ENCODE peak calls at places on chromosomes 2 and 18, in nine cellular contexts. One of them, this sample, is unnamed.

GRCh38 chr18:43627833-43628370 is 350.6 kb upstream of the SYT4 start:
- DNase-seq in astrocyte of the spinal cord: no peak
- DNase-seq in right cardiac atrium: no peak
- DNase-seq in cardiac fibroblast: no peak
- DNase-seq in tibial nerve: no peak
- DNase-seq in cardiac muscle cell: no peak
- DNase-seq in spleen: no peak
- DNase-seq in fibroblast of lung: no peak
- DNase-seq in astrocyte: no peak
- DNase-seq in this sample: no peak

GRCh38 chr18:61651880-61652268 is 240.9 kb downstream of the RNF152 start:
- DNase-seq in astrocyte of the spinal cord: no peak
- DNase-seq in right cardiac atrium: no peak
- DNase-seq in cardiac fibroblast: no peak
- DNase-seq in tibial nerve: no peak
- DNase-seq in cardiac muscle cell: no peak
- DNase-seq in spleen: no peak
- DNase-seq in fibroblast of lung: no peak
- DNase-seq in astrocyte: no peak
- DNase-seq in this sample: no peak

GRCh38 chr2:20621366-20622295 is 29.3 kb downstream of the HS1BP3 start:
- DNase-seq in astrocyte of the spinal cord: no peak
- DNase-seq in right cardiac atrium: no peak
- DNase-seq in cardiac fibroblast: no peak
- DNase-seq in tibial nerve: no peak
- DNase-seq in cardiac muscle cell: no peak
- DNase-seq in spleen: peak; percentile 70
- DNase-seq in fibroblast of lung: no peak
- DNase-seq in astrocyte: no peak
- DNase-seq in this sample: no peak

GRCh38 chr2:234588054-234588430 is 91.2 kb upstream of the ARL4C start:
- DNase-seq in astrocyte of the spinal cord: no peak
- DNase-seq in right cardiac atrium: no peak
- DNase-seq in cardiac fibroblast: no peak
- DNase-seq in tibial nerve: no peak
- DNase-seq in cardiac muscle cell: no peak
- DNase-seq in spleen: no peak
- DNase-seq in fibroblast of lung: no peak
- DNase-seq in astrocyte: peak; percentile 83
- DNase-seq in this sample: no peak

GRCh38 chr2:175478369-175478768 is 296.9 kb upstream of the ATP5MC3 start:
- DNase-seq in astrocyte of the spinal cord: no peak
- DNase-seq in right cardiac atrium: no peak
- DNase-seq in cardiac fibroblast: no peak
- DNase-seq in tibial nerve: no peak
- DNase-seq in cardiac muscle cell: no peak
- DNase-seq in spleen: no peak
- DNase-seq in fibroblast of lung: no peak
- DNase-seq in astrocyte: no peak
- DNase-seq in this sample: no peak

GRCh38 chr2:44237221-44237620 is 38.1 kb upstream of the SLC3A1 start:
- DNase-seq in astrocyte of the spinal cord: no peak
- DNase-seq in right cardiac atrium: no peak
- DNase-seq in cardiac fibroblast: no peak
- DNase-seq in tibial nerve: no peak
- DNase-seq in cardiac muscle cell: no peak
- DNase-seq in spleen: no peak
- DNase-seq in fibroblast of lung: no peak
- DNase-seq in astrocyte: no peak
- DNase-seq in this sample: no peak

GRCh38 chr18:1438458-1438910 is 533.8 kb downstream of the ADCYAP1 start:
- DNase-seq in astrocyte of the spinal cord: no peak
- DNase-seq in right cardiac atrium: no peak
- DNase-seq in cardiac fibroblast: no peak
- DNase-seq in tibial nerve: no peak
- DNase-seq in cardiac muscle cell: peak; percentile 0
- DNase-seq in spleen: no peak
- DNase-seq in fibroblast of lung: no peak
- DNase-seq in astrocyte: no peak
- DNase-seq in this sample: no peak

GRCh38 chr2:227095346-227095745 is 68.7 kb downstream of the COL4A4 start:
- DNase-seq in astrocyte of the spinal cord: no peak
- DNase-seq in right cardiac atrium: no peak
- DNase-seq in cardiac fibroblast: no peak
- DNase-seq in tibial nerve: no peak
- DNase-seq in cardiac muscle cell: peak; percentile 9
- DNase-seq in spleen: no peak
- DNase-seq in fibroblast of lung: peak; percentile 5
- DNase-seq in astrocyte: no peak
- DNase-seq in this sample: no peak

GRCh38 chr2:229408982-229409381 is 137.9 kb upstream of the PID1 start:
- DNase-seq in astrocyte of the spinal cord: no peak
- DNase-seq in right cardiac atrium: no peak
- DNase-seq in cardiac fibroblast: no peak
- DNase-seq in tibial nerve: no peak
- DNase-seq in cardiac muscle cell: no peak
- DNase-seq in spleen: no peak
- DNase-seq in fibroblast of lung: no peak
- DNase-seq in astrocyte: no peak
- DNase-seq in this sample: no peak

GRCh38 chr2:227853765-227854271 is 17.6 kb upstream of the DAW1 start:
- DNase-seq in astrocyte of the spinal cord: peak; percentile 45
- DNase-seq in right cardiac atrium: no peak
- DNase-seq in cardiac fibroblast: peak; percentile 25
- DNase-seq in tibial nerve: no peak
- DNase-seq in cardiac muscle cell: no peak
- DNase-seq in spleen: no peak
- DNase-seq in fibroblast of lung: no peak
- DNase-seq in astrocyte: peak; percentile 66
- DNase-seq in this sample: no peak

GRCh38 chr2:19806131-19806530 is 95.7 kb downstream of the TTC32 start:
- DNase-seq in astrocyte of the spinal cord: no peak
- DNase-seq in right cardiac atrium: no peak
- DNase-seq in cardiac fibroblast: no peak
- DNase-seq in tibial nerve: no peak
- DNase-seq in cardiac muscle cell: no peak
- DNase-seq in spleen: no peak
- DNase-seq in fibroblast of lung: no peak
- DNase-seq in astrocyte: no peak
- DNase-seq in this sample: no peak

GRCh38 chr2:104444392-104444791 is 409.5 kb upstream of the POU3F3 start:
- DNase-seq in astrocyte of the spinal cord: peak; percentile 64
- DNase-seq in right cardiac atrium: no peak
- DNase-seq in cardiac fibroblast: no peak
- DNase-seq in tibial nerve: no peak
- DNase-seq in cardiac muscle cell: no peak
- DNase-seq in spleen: no peak
- DNase-seq in fibroblast of lung: no peak
- DNase-seq in astrocyte: peak; percentile 76
- DNase-seq in this sample: peak; percentile 21

GRCh38 chr2:238525990-238526389 is 99.3 kb downstream of the ASB1 start:
- DNase-seq in astrocyte of the spinal cord: no peak
- DNase-seq in right cardiac atrium: no peak
- DNase-seq in cardiac fibroblast: no peak
- DNase-seq in tibial nerve: no peak
- DNase-seq in cardiac muscle cell: no peak
- DNase-seq in spleen: no peak
- DNase-seq in fibroblast of lung: no peak
- DNase-seq in astrocyte: no peak
- DNase-seq in this sample: no peak

GRCh38 chr2:95314964-95315611 is 17.9 kb downstream of the KCNIP3 start:
- DNase-seq in astrocyte of the spinal cord: peak; percentile 51
- DNase-seq in right cardiac atrium: no peak
- DNase-seq in cardiac fibroblast: peak; percentile 35
- DNase-seq in tibial nerve: no peak
- DNase-seq in cardiac muscle cell: peak; percentile 30
- DNase-seq in spleen: peak; percentile 63
- DNase-seq in fibroblast of lung: peak; percentile 50
- DNase-seq in astrocyte: no peak
- DNase-seq in this sample: peak; percentile 45

GRCh38 chr2:220892018-220892634 is 680.0 kb downstream of the EPHA4 start:
- DNase-seq in astrocyte of the spinal cord: no peak
- DNase-seq in right cardiac atrium: no peak
- DNase-seq in cardiac fibroblast: no peak
- DNase-seq in tibial nerve: no peak
- DNase-seq in cardiac muscle cell: no peak
- DNase-seq in spleen: no peak
- DNase-seq in fibroblast of lung: no peak
- DNase-seq in astrocyte: peak; percentile 25
- DNase-seq in this sample: no peak

GRCh38 chr2:12074126-12074883 is 327.9 kb downstream of the LPIN1 start:
- DNase-seq in astrocyte of the spinal cord: no peak
- DNase-seq in right cardiac atrium: no peak
- DNase-seq in cardiac fibroblast: no peak
- DNase-seq in tibial nerve: no peak
- DNase-seq in cardiac muscle cell: no peak
- DNase-seq in spleen: no peak
- DNase-seq in fibroblast of lung: no peak
- DNase-seq in astrocyte: no peak
- DNase-seq in this sample: no peak

GRCh38 chr2:65402780-65403528 is 29.4 kb downstream of the SPRED2 start:
- DNase-seq in astrocyte of the spinal cord: no peak
- DNase-seq in right cardiac atrium: no peak
- DNase-seq in cardiac fibroblast: peak; percentile 51
- DNase-seq in tibial nerve: no peak
- DNase-seq in cardiac muscle cell: peak; percentile 64
- DNase-seq in spleen: no peak
- DNase-seq in fibroblast of lung: peak; percentile 82
- DNase-seq in astrocyte: no peak
- DNase-seq in this sample: peak; percentile 94

GRCh38 chr2:65407240-65407639 is 25.2 kb downstream of the SPRED2 start:
- DNase-seq in astrocyte of the spinal cord: no peak
- DNase-seq in right cardiac atrium: no peak
- DNase-seq in cardiac fibroblast: no peak
- DNase-seq in tibial nerve: no peak
- DNase-seq in cardiac muscle cell: no peak
- DNase-seq in spleen: no peak
- DNase-seq in fibroblast of lung: no peak
- DNase-seq in astrocyte: no peak
- DNase-seq in this sample: no peak

GRCh38 chr2:65402339-65402738 is 30.1 kb downstream of the SPRED2 start:
- DNase-seq in astrocyte of the spinal cord: no peak
- DNase-seq in right cardiac atrium: no peak
- DNase-seq in cardiac fibroblast: peak; percentile 30
- DNase-seq in tibial nerve: no peak
- DNase-seq in cardiac muscle cell: no peak
- DNase-seq in spleen: no peak
- DNase-seq in fibroblast of lung: peak; percentile 37
- DNase-seq in astrocyte: no peak
- DNase-seq in this sample: peak; percentile 79

GRCh38 chr2:65403529-65403915 is 28.9 kb downstream of the SPRED2 start:
- DNase-seq in astrocyte of the spinal cord: no peak
- DNase-seq in right cardiac atrium: no peak
- DNase-seq in cardiac fibroblast: no peak
- DNase-seq in tibial nerve: no peak
- DNase-seq in cardiac muscle cell: no peak
- DNase-seq in spleen: no peak
- DNase-seq in fibroblast of lung: no peak
- DNase-seq in astrocyte: no peak
- DNase-seq in this sample: no peak

GRCh38 chr2:65404988-65405697 is 27.3 kb downstream of the SPRED2 start:
- DNase-seq in astrocyte of the spinal cord: no peak
- DNase-seq in right cardiac atrium: no peak
- DNase-seq in cardiac fibroblast: no peak
- DNase-seq in tibial nerve: no peak
- DNase-seq in cardiac muscle cell: no peak
- DNase-seq in spleen: no peak
- DNase-seq in fibroblast of lung: no peak
- DNase-seq in astrocyte: no peak
- DNase-seq in this sample: no peak
- H3K4me3 ChIP-seq in astrocyte of the spinal cord: no peak overlapping the region
- H3K4me3 ChIP-seq in right cardiac atrium: no peak overlapping the region
- H3K4me3 ChIP-seq in cardiac fibroblast: no peak overlapping the region
- H3K4me3 ChIP-seq in tibial nerve: no peak overlapping the region
- H3K4me3 ChIP-seq in cardiac muscle cell: no peak overlapping the region
- H3K4me3 ChIP-seq in spleen: no peak overlapping the region
- H3K4me3 ChIP-seq in fibroblast of lung: no peak overlapping the region
- H3K4me3 ChIP-seq in astrocyte: no peak overlapping the region
- H3K4me3 ChIP-seq in this sample: no peak overlapping the region

GRCh38 chr2:236572482-236572881 is 2.9 kb downstream of the ACKR3 start:
- DNase-seq in astrocyte of the spinal cord: no peak
- DNase-seq in right cardiac atrium: peak; percentile 68
- DNase-seq in cardiac fibroblast: no peak
- DNase-seq in tibial nerve: no peak
- DNase-seq in cardiac muscle cell: no peak
- DNase-seq in spleen: no peak
- DNase-seq in fibroblast of lung: no peak
- DNase-seq in astrocyte: no peak
- DNase-seq in this sample: peak; percentile 29
- H3K4me3 ChIP-seq in astrocyte of the spinal cord: no peak overlapping the region
- H3K4me3 ChIP-seq in right cardiac atrium: peak overlapping the region; percentile 79
- H3K4me3 ChIP-seq in cardiac fibroblast: no peak overlapping the region
- H3K4me3 ChIP-seq in tibial nerve: peak overlapping the region; percentile 36
- H3K4me3 ChIP-seq in cardiac muscle cell: no peak overlapping the region
- H3K4me3 ChIP-seq in spleen: peak overlapping the region; percentile 69
- H3K4me3 ChIP-seq in fibroblast of lung: no peak overlapping the region
- H3K4me3 ChIP-seq in astrocyte: peak overlapping the region; percentile 8
- H3K4me3 ChIP-seq in this sample: peak overlapping the region; percentile 50

DNA sequence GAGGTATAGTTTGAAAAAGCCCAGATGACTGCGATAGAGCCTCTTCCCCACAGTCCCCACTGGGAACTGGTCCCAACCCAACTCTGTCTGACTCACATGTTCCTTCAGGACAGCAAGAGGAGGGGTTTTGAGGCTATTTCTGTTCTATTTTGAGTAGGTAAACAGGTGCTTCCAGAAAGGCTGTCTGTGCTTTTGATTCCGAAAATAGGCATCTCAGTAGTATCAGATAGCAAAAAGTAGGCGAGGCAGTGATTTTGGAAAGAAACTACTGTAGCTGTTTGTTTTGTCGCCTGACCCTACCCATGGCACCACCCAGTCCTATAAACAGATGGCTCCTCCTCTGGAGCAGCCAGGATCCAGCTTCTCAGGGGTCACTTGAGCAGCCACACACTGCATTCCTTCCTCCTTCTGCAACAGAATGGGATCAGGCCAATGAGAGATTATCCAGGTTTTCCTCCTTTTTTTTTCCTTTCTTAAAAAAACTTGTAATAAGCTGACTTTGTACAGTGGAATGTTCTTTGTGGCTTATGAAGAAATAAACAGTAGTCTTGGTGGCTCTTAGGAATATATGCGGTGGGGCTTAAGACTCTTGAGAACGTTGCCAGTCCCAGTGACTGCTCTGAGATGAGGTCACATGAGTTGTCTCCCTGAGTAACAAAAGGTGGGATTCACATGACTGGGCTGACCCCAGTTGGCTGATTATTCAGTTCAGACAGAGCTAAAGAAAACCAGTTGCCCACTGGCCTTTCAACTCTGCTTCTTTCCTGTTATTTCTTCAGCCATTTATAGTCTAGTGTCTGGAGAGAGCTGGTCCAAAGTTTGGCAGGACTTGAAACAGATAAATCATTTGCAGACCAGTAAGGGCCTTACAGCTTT is 98.6 kb downstream of the KCNS3 start:
- DNase-seq in astrocyte of the spinal cord: peak; percentile 99
- DNase-seq in right cardiac atrium: no peak
- DNase-seq in cardiac fibroblast: peak; percentile 95
- DNase-seq in tibial nerve: no peak
- DNase-seq in cardiac muscle cell: peak; percentile 87
- DNase-seq in spleen: no peak
- DNase-seq in fibroblast of lung: peak; percentile 100
- DNase-seq in astrocyte: peak; percentile 100
- DNase-seq in this sample: peak; percentile 98
- H3K4me3 ChIP-seq in astrocyte of the spinal cord: no peak overlapping the region
- H3K4me3 ChIP-seq in right cardiac atrium: no peak overlapping the region
- H3K4me3 ChIP-seq in cardiac fibroblast: no peak overlapping the region
- H3K4me3 ChIP-seq in tibial nerve: no peak overlapping the region
- H3K4me3 ChIP-seq in cardiac muscle cell: no peak overlapping the region
- H3K4me3 ChIP-seq in spleen: no peak overlapping the region
- H3K4me3 ChIP-seq in fibroblast of lung: no peak overlapping the region
- H3K4me3 ChIP-seq in astrocyte: peak overlapping the region; percentile 26
- H3K4me3 ChIP-seq in this sample: peak overlapping the region; percentile 1

GRCh38 chr2:132267372-132267771 is 105.6 kb upstream of the ANKRD30BL start:
- DNase-seq in astrocyte of the spinal cord: no peak
- DNase-seq in right cardiac atrium: no peak
- DNase-seq in cardiac fibroblast: no peak
- DNase-seq in tibial nerve: no peak
- DNase-seq in cardiac muscle cell: peak; percentile 14
- DNase-seq in spleen: no peak
- DNase-seq in fibroblast of lung: peak; percentile 3
- DNase-seq in astrocyte: no peak
- DNase-seq in this sample: no peak
- H3K4me3 ChIP-seq in astrocyte of the spinal cord: no peak overlapping the region
- H3K4me3 ChIP-seq in right cardiac atrium: no peak overlapping the region
- H3K4me3 ChIP-seq in cardiac fibroblast: no peak overlapping the region
- H3K4me3 ChIP-seq in tibial nerve: no peak overlapping the region
- H3K4me3 ChIP-seq in cardiac muscle cell: peak overlapping the region; percentile 24
- H3K4me3 ChIP-seq in spleen: peak overlapping the region; percentile 49
- H3K4me3 ChIP-seq in fibroblast of lung: peak overlapping the region; percentile 40
- H3K4me3 ChIP-seq in astrocyte: peak overlapping the region; percentile 51
- H3K4me3 ChIP-seq in this sample: no peak overlapping the region

This sample was measured in AG10803.